ENCODE peak calls at places on chromosomes 12 and 14, in seven cellular contexts. O, X, P, L, M, G and F are unnamed samples.

GRCh38 chr12:16346931-16347330 is 514 bp upstream of the MGST1 start:
- DNase-seq in O (no peak), X (no peak), P (no peak), L (no peak), M (no peak), G (no peak), F (no peak)

GRCh38 chr14:81286574-81287370 is 66.0 kb upstream of the GTF2A1 start:
- DNase-seq in O (no peak), X (no peak), P (no peak), L (no peak), M (no peak), G (no peak), F (no peak)

GRCh38 chr14:90828642-90829487 is 12.6 kb upstream of the TTC7B start:
- DNase-seq in O (no peak), X (no peak), P (no peak), L (no peak), M (no peak), G (no peak), F (no peak)

GRCh38 chr12:96211989-96212388 is 17.8 kb downstream of the ELK3 start:
- DNase-seq in O (no peak), X (no peak), P (no peak), L (no peak), M (no peak), G (no peak), F (no peak)

GRCh38 chr12:123223241-123223668 is 9.7 kb downstream of the MPHOSPH9 start:
- DNase-seq in O (no peak), X (no peak), P (no peak), L (no peak), M (no peak), G (peak), F (no peak)

GRCh38 chr12:30268036-30268435 is 427.6 kb downstream of the IPO8 start:
- DNase-seq in O (no peak), X (no peak), P (no peak), L (no peak), M (no peak), G (no peak), F (no peak)

GRCh38 chr14:39988939-39989338 is 556.7 kb upstream of the FBXO33 start:
- DNase-seq in O (no peak), X (no peak), P (peak), L (no peak), M (no peak), G (no peak), F (peak)

GRCh38 chr14:101120636-101121398 is 217.3 kb upstream of the RTL1 start:
- DNase-seq in O (peak), X (no peak), P (no peak), L (no peak), M (no peak), G (no peak), F (no peak)

GRCh38 chr12:45357547-45358417 is 141.9 kb downstream of the ANO6 start:
- DNase-seq in O (no peak), X (no peak), P (no peak), L (no peak), M (no peak), G (no peak), F (no peak)

GRCh38 chr12:65941388-65941787 is 117.1 kb downstream of the HMGA2 start:
- DNase-seq in O (no peak), X (peak), P (peak), L (no peak), M (no peak), G (no peak), F (no peak)

GRCh38 chr12:77882709-77883108 is 52.0 kb downstream of the NAV3 start:
- DNase-seq in O (no peak), X (no peak), P (no peak), L (no peak), M (no peak), G (no peak), F (no peak)

GRCh38 chr12:55659486-55660385 is 23.0 kb downstream of the OR10P1 start:
- DNase-seq in O (peak), X (no peak), P (peak), L (no peak), M (peak), G (no peak), F (peak)

GRCh38 chr12:19223018-19223417 is 93.5 kb downstream of the PLEKHA5 start:
- DNase-seq in O (no peak), X (no peak), P (peak), L (no peak), M (no peak), G (no peak), F (no peak)

GRCh38 chr12:10718279-10718821 is 4.8 kb downstream of the YBX3 start:
- DNase-seq in O (no peak), X (peak), P (peak), L (no peak), M (no peak), G (no peak), F (peak)

GRCh38 chr14:51454351-51454750 is 197.4 kb upstream of the FRMD6 start:
- DNase-seq in O (no peak), X (no peak), P (no peak), L (no peak), M (no peak), G (no peak), F (no peak)

GRCh38 chr14:74140374-74140850 is 55.7 kb downstream of the LIN52 start:
- DNase-seq in O (peak), X (no peak), P (no peak), L (no peak), M (no peak), G (no peak), F (peak)

GRCh38 chr14:81366884-81367283 is 33.2 kb downstream of the STON2 start:
- DNase-seq in O (no peak), X (no peak), P (no peak), L (no peak), M (no peak), G (no peak), F (no peak)

GRCh38 chr14:54591461-54592245 is 24.7 kb downstream of the SAMD4A start:
- DNase-seq in O (no peak), X (peak), P (peak), L (no peak), M (no peak), G (no peak), F (no peak)

GRCh38 chr14:25400607-25401206 is 350.8 kb upstream of the STXBP6 start:
- DNase-seq in O (no peak), X (peak), P (peak), L (peak), M (peak), G (no peak), F (peak)

GRCh38 chr14:76256545-76256944 is 104.8 kb downstream of the GPATCH2L start:
- DNase-seq in O (no peak), X (no peak), P (no peak), L (no peak), M (peak), G (no peak), F (no peak)

GRCh38 chr12:100672075-100672592 is 98.7 kb downstream of the GAS2L3 start:
- DNase-seq in O (no peak), X (no peak), P (peak), L (no peak), M (peak), G (no peak), F (peak)

GRCh38 chr14:66859063-66859671 is 330.1 kb upstream of the GARIN2 start:
- DNase-seq in O (no peak), X (peak), P (no peak), L (no peak), M (no peak), G (no peak), F (no peak)

GRCh38 chr12:94272280-94272679 is 123.9 kb downstream of the PLXNC1 start:
- DNase-seq in O (no peak), X (no peak), P (no peak), L (no peak), M (no peak), G (no peak), F (no peak)

GRCh38 chr14:90513151-90514014 is 116.6 kb downstream of the CALM1 start:
- DNase-seq in O (peak), X (peak), P (peak), L (peak), M (no peak), G (no peak), F (peak)

GRCh38 chr12:48080821-48081220 is 25.1 kb downstream of the SENP1 start:
- DNase-seq in O (no peak), X (no peak), P (no peak), L (no peak), M (no peak), G (no peak), F (no peak)

GRCh38 chr14:97005908-97006307 is 208.7 kb downstream of the VRK1 start:
- DNase-seq in O (no peak), X (no peak), P (no peak), L (no peak), M (no peak), G (no peak), F (no peak)

GRCh38 chr14:23145794-23146422 is 26.9 kb upstream of the CEBPE start:
- DNase-seq in O (no peak), X (no peak), P (no peak), L (no peak), M (no peak), G (no peak), F (no peak)
- H3K27ac ChIP-seq in O (peak), X (no peak), P (no peak), L (no peak), M (peak), G (peak), F (no peak)

DNA sequence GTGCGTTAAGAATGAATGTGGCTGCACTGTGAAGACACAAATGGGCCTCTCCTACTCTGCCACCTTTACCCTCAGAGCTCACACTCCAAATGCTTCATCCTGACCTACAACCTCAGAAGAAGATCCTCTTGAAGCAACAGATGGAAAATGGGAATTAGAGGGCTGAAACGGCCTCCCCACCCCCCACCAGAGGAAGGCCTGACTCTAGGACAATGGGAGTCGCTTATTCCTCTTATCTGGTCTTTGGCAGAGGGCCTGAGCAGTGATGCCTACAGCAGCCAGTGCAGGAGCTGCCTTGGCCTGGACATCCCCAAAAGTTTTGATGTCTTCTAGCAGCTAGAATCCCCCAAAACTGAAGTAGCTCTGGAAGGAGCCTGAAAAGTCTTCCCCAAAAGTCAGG is 29.2 kb downstream of the BTBD7 start:
- DNase-seq in O (no peak), X (no peak), P (no peak), L (no peak), M (peak), G (no peak), F (peak)
- H3K27ac ChIP-seq in O (no peak), X (no peak), P (no peak), L (no peak), M (peak), G (no peak), F (no peak)

DNA sequence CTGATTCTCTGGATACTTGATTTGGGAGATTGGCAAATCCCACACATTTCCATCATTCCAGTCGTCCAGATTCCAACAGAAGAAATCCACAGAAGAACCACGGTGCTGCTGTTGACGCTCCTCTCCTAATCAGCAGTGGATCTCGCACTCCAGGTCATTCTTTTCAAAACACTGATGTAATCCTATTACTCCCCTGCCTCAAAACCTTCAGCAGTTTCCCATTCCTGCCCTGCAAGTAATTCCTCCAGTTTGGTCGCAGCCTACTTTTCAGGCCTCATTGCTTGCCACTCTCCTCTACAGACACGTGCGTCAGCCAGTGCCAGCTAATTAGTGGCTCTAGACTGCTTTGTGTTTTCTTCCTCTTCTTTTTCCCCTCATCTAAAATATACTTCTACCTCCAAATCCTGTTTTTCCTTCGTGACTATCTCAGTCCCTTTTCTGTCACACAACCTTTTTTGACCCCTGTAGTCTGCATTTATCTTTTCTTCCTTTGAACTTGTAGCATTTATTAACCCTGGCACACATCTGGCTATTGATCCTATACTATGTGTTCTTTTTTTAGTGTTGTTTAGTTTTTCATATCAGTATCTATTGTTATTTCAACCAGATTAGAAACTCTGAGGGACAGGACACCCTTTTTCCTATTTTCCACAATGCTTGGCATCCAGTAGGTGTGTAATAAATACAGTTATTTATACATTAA is 36.8 kb downstream of the PRORP start:
- DNase-seq in O (no peak), X (no peak), P (no peak), L (no peak), M (no peak), G (no peak), F (peak)
- H3K27ac ChIP-seq in O (no peak), X (peak), P (peak), L (no peak), M (no peak), G (no peak), F (no peak)

GRCh38 chr14:104393898-104394605 is 185.5 kb upstream of the C14orf180 start:
- DNase-seq in O (peak), X (no peak), P (no peak), L (no peak), M (no peak), G (peak), F (no peak)
- H3K27ac ChIP-seq in O (peak), X (no peak), P (no peak), L (no peak), M (no peak), G (peak), F (no peak)